ENCODE peak calls at places on chromosomes 13 and 19, in four cellular contexts. P, Z, N and R are unnamed samples.

GRCh38 chr19:51179297-51179696 is 37.2 kb downstream of the SIGLEC7 start:
- DNase-seq in Z (no peak), P (no peak), N (no peak), R (no peak)

GRCh38 chr13:36431204-36432105 is 840 bp upstream of the CCNA1 start:
- DNase-seq in N (no peak), P (no peak), Z (no peak), R (no peak)

GRCh38 chr13:95087746-95088305 is 213.4 kb downstream of the ABCC4 start:
- DNase-seq in Z (no peak), N (no peak), P (no peak), R (no peak)

GRCh38 chr13:40792284-40793051 is 3.1 kb downstream of the SLC25A15 start:
- DNase-seq in Z (no peak), N (no peak), P (no peak), R (no peak)

GRCh38 chr13:94009696-94010095 is 469.8 kb downstream of the DCT start:
- DNase-seq in Z (no peak), P (no peak), N (no peak), R (no peak)

GRCh38 chr13:48511621-48512232 is 21.2 kb downstream of the RCBTB2 start:
- DNase-seq in Z (no peak), P (no peak), N (no peak), R (no peak)

GRCh38 chr19:2978467-2978767 is 1.1 kb downstream of the TLE6 start:
- DNase-seq in N (no peak), Z (no peak), P (no peak), R (no peak)

GRCh38 chr19:39032164-39032918 is at the start of gene FBXO27:
- DNase-seq in N (no peak), P (peak), Z (no peak), R (no peak)

GRCh38 chr13:44842158-44842557 is 147.1 kb downstream of the NUFIP1 start:
- DNase-seq in N (no peak), Z (no peak), P (no peak), R (no peak)

GRCh38 chr19:21691656-21692055 is 75.7 kb downstream of the ZNF100 start:
- DNase-seq in P (no peak), N (no peak), Z (no peak), R (no peak)

GRCh38 chr19:57031156-57031555 is 88.6 kb upstream of the USP29 start:
- DNase-seq in Z (no peak), P (no peak), N (no peak), R (no peak)

GRCh38 chr13:43787998-43788397 is 1.2 kb upstream of the ENOX1 start:
- DNase-seq in P (no peak), N (no peak), Z (no peak), R (no peak)

GRCh38 chr19:4172861-4173473 is 9.4 kb downstream of the SIRT6 start:
- DNase-seq in N (peak), P (no peak), Z (no peak), R (no peak)

GRCh38 chr19:38831142-38831605 is 420 bp downstream of the ECH1 start:
- DNase-seq in P (peak), N (peak), Z (no peak), R (no peak)

GRCh38 chr13:40986328-40986856 is 32.7 kb downstream of the ELF1 start:
- DNase-seq in Z (no peak), N (no peak), P (no peak), R (no peak)

GRCh38 chr19:48321372-48321621 is 4.1 kb upstream of the EMP3 start:
- DNase-seq in Z (peak), N (peak), P (peak), R (no peak)

GRCh38 chr19:5953680-5954213 is 24.2 kb downstream of the RANBP3 start:
- DNase-seq in N (no peak), P (no peak), Z (no peak), R (no peak)

GRCh38 chr13:48902421-48902820 is 73.3 kb upstream of the FNDC3A start:
- DNase-seq in P (no peak), N (no peak), Z (peak), R (no peak)

GRCh38 chr19:49894879-49895565 is 1.7 kb downstream of the IL4I1 start:
- DNase-seq in P (no peak), N (no peak), Z (no peak), R (no peak)

GRCh38 chr13:35356572-35356971 is 119.9 kb downstream of the MAB21L1 start:
- DNase-seq in N (no peak), P (no peak), Z (no peak), R (no peak)

GRCh38 chr19:10043286-10043927 is 30.1 kb downstream of the RDH8 start:
- DNase-seq in N (no peak), Z (no peak), P (no peak), R (no peak)

GRCh38 chr13:60047943-60048342 is 115.8 kb downstream of the DIAPH3 start:
- DNase-seq in Z (no peak), N (no peak), P (no peak), R (no peak)

GRCh38 chr13:84430015-84430414 is 547.7 kb upstream of the SLITRK1 start:
- DNase-seq in P (no peak), Z (no peak), N (no peak), R (no peak)

GRCh38 chr19:40006273-40006691 is 9.4 kb downstream of the ZNF546 start:
- DNase-seq in N (no peak), Z (no peak), P (no peak), R (no peak)

GRCh38 chr13:73958657-73959397 is 175.4 kb downstream of the KLF12 start:
- DNase-seq in P (no peak), N (no peak), Z (no peak), R (no peak)

GRCh38 chr19:38250821-38251563 is 5.2 kb downstream of the PPP1R14A start:
- DNase-seq in P (peak), N (peak), Z (no peak), R (no peak)

GRCh38 chr13:71517004-71517403 is 350.0 kb downstream of the DACH1 start:
- DNase-seq in P (no peak), N (no peak), Z (no peak), R (no peak)

GRCh38 chr13:20828540-20829364 is 55.0 kb upstream of the EEF1AKMT1 start:
- DNase-seq in N (no peak), P (no peak), Z (no peak), R (no peak)

GRCh38 chr13:95236774-95237173 is 64.5 kb downstream of the ABCC4 start:
- DNase-seq in Z (no peak), N (peak), P (no peak), R (no peak)

GRCh38 chr19:1952635-1953034 is 11.7 kb downstream of the CSNK1G2 start:
- DNase-seq in Z (no peak), P (no peak), N (no peak), R (no peak)

GRCh38 chr19:35908977-35909683 is 1.0 kb upstream of the TYROBP start:
- DNase-seq in P (peak), N (peak), Z (no peak), R (no peak)

GRCh38 chr13:31282741-31283455 is 83.1 kb downstream of the B3GLCT start:
- DNase-seq in N (no peak), P (no peak), Z (no peak), R (no peak)

GRCh38 chr13:65582160-65582559 is 1648.0 kb downstream of the PCDH9 start:
- DNase-seq in P (no peak), Z (no peak), N (no peak), R (no peak)

GRCh38 chr13:29684441-29684840 is 89.0 kb upstream of the SLC7A1 start:
- DNase-seq in P (no peak), Z (no peak), N (no peak), R (no peak)

GRCh38 chr13:35984776-35985453 is 146.3 kb downstream of the DCLK1 start:
- DNase-seq in P (no peak), N (no peak), Z (no peak), R (no peak)

GRCh38 chr19:50214699-50215543 is 11.5 kb downstream of the MYH14 start:
- DNase-seq in Z (no peak), N (peak), P (peak), R (no peak)

GRCh38 chr13:34738251-34739170 is 203.6 kb upstream of the NBEA start:
- DNase-seq in Z (no peak), P (no peak), N (no peak), R (no peak)

GRCh38 chr13:76307157-76307556 is 579.0 kb downstream of the KCTD12 start:
- DNase-seq in N (no peak), P (no peak), Z (no peak), R (no peak)

GRCh38 chr19:44304659-44305193 is at the start of gene ZNF235:
- DNase-seq in P (peak), N (peak), Z (peak), R (peak)
- TF ChIP-seq POLR2A in P (no peak), N (no peak), Z (peak), R (no peak)

GRCh38 chr19:16576690-16577530 is 4.7 kb upstream of the SLC35E1 start:
- DNase-seq in Z (no peak), P (no peak), N (no peak), R (no peak)

GRCh38 chr19:16575861-16576689 is 3.9 kb upstream of the SLC35E1 start:
- DNase-seq in Z (no peak), P (no peak), N (no peak), R (no peak)

GRCh38 chr19:16573925-16574324 is 1.7 kb upstream of the SLC35E1 start:
- DNase-seq in N (no peak), P (no peak), Z (no peak), R (no peak)

GRCh38 chr19:16573296-16573695 is 1.1 kb upstream of the SLC35E1 start:
- DNase-seq in N (no peak), Z (no peak), P (no peak), R (no peak)

DNA sequence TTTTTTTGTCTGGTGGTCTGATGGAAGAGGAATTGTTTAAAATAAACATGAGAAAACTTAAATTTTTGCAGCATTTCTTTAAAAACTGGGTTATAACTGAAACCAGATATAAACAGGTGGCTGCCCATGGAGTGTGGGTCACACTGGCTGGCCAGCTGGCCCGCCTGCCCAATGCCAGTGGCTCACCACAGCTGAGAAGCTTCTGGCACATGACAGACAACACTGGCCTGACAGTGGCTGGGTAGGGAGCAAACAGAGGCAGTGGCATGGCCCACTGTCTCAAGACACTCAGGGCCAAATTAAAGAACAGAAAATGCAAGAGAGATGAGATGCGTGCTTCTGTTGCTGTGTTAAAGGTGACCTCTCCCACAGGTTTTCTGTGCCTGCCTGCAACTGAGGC is 3.1 kb upstream of the SLC35E1 start:
- DNase-seq in Z (no peak), N (no peak), P (no peak), R (no peak)
- TF ChIP-seq POLR2A in Z (no peak), N (no peak), P (no peak), R (no peak)

GRCh38 chr19:531009-531752 is 379 bp upstream of the CDC34 start:
- DNase-seq in N (peak), Z (no peak), P (peak), R (no peak)
- TF ChIP-seq POLR2A in N (no peak), Z (no peak), P (no peak), R (no peak)

GRCh38 chr13:99496322-99497142 is 4.7 kb upstream of the TM9SF2 start:
- DNase-seq in N (peak), P (peak), Z (no peak), R (no peak)
- TF ChIP-seq POLR2A in N (no peak), P (no peak), Z (no peak), R (no peak)

DNA sequence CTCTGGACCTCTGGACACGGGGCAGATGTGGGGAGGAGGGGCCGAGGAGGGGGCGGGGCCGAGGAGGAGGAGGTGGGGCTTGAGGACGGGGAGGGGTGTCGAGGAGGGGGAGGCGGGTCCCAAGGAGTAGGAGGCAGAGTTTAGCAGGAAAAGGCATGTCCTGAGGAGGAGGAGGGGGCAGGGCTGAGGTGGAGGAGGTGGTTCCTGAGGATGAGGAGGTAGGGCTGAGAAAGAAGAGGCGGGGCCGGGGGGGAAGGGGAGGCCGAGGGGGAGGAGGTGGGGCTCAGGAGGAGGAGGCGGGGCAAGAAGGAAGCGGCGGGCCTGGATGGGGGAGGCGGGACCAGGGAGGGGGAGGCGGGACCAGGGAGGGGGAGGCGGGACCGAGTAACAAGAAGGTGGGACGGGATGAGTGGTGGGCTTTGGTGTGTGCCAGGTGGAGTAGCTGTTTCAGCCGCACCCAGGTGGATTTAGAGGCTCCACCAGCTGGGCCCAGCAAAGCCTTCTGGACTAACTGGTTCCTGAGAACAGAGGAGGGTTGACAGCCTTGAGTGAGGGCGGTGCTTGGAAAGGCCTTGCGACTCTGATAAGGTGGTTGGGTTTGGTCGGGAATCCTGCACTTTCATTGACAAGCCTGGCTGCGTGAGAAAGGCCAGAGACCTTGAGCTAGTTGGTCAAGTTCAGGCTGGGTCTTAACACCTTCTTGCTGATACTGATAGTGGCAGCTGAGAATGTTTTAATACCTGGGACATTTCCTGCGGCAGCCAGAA is 7.7 kb downstream of the TECR start:
- DNase-seq in Z (peak), P (peak), N (peak), R (no peak)
- TF ChIP-seq POLR2A in Z (no peak), P (no peak), N (no peak), R (no peak)

GRCh38 chr19:11377756-11378155 is 3.3 kb downstream of the SWSAP1 start:
- DNase-seq in P (no peak), Z (no peak), N (no peak), R (no peak)

GRCh38 chr19:11380653-11381534 is 3.2 kb downstream of the EPOR start:
- DNase-seq in N (peak), P (peak), Z (peak), R (peak)

GRCh38 chr19:11379857-11380350 is 4.2 kb downstream of the EPOR start:
- DNase-seq in Z (no peak), P (no peak), N (no peak), R (no peak)

GRCh38 chr19:11377237-11377636 is 2.8 kb downstream of the SWSAP1 start:
- DNase-seq in P (no peak), N (no peak), Z (no peak), R (no peak)

GRCh38 chr19:11378319-11379189 is 4.1 kb downstream of the SWSAP1 start:
- DNase-seq in P (no peak), Z (no peak), N (peak), R (no peak)
- TF ChIP-seq POLR2A in P (no peak), Z (peak), N (no peak), R (no peak)